ENCODE peak calls at places on chromosome 12, in eight cellular contexts. P is colonic mucosa, L is mammary epithelial cell, H is aorta, O is sigmoid colon, D is GM23338, M is body of pancreas, B is trophoblast cell. Q is an unnamed sample.

GRCh38 chr12:89551747-89552146 is 25.9 kb upstream of the POC1B start:
- DNase-seq in O (no peak), D (no peak), L (no peak), B (no peak), P (no peak), H (no peak), M (no peak), Q (no peak)

GRCh38 chr12:103333676-103334075 is 162.1 kb downstream of the C12orf42 start:
- DNase-seq in M (no peak), O (no peak), H (no peak), L (no peak), P (no peak), B (no peak), D (no peak), Q (no peak)

GRCh38 chr12:57740656-57741412 is 2.3 kb upstream of the AGAP2 start:
- DNase-seq in L (no peak), H (no peak), B (no peak), O (no peak), P (no peak), M (peak; percentile 42), D (no peak), Q (no peak)

GRCh38 chr12:89453579-89453978 is 71.0 kb downstream of the GALNT4 start:
- DNase-seq in B (peak; percentile 72), M (no peak), L (peak; percentile 51), H (no peak), D (no peak), P (no peak), O (no peak), Q (no peak)

GRCh38 chr12:54300732-54301427 is at the start of gene NFE2:
- DNase-seq in P (peak; percentile 39), B (peak; percentile 92), M (peak; percentile 70), O (no peak), D (peak; percentile 92), H (peak; percentile 88), L (peak; percentile 70), Q (peak; percentile 69)

GRCh38 chr12:47067176-47067575 is 12.2 kb upstream of the PCED1B start:
- DNase-seq in D (no peak), P (no peak), B (no peak), M (no peak), O (no peak), L (no peak), H (no peak), Q (no peak)

GRCh38 chr12:130266751-130267150 is 70.9 kb upstream of the PIWIL1 start:
- DNase-seq in L (no peak), D (peak; percentile 75), B (peak; percentile 2), H (no peak), P (no peak), M (no peak), O (no peak), Q (no peak)

GRCh38 chr12:54376596-54377468 is 7.7 kb downstream of the ZNF385A start:
- DNase-seq in O (no peak), L (no peak), P (no peak), H (no peak), M (no peak), B (no peak), D (no peak), Q (peak; percentile 67)

GRCh38 chr12:89179983-89180382 is 172.3 kb downstream of the DUSP6 start:
- DNase-seq in B (peak; percentile 21), P (peak; percentile 77), M (peak; percentile 69), L (peak; percentile 97), O (peak; percentile 82), D (no peak), H (no peak), Q (no peak)

GRCh38 chr12:116484807-116485206 is 74.4 kb upstream of the MAP1LC3B2 start:
- DNase-seq in D (no peak), M (no peak), L (no peak), H (no peak), B (no peak), P (no peak), O (no peak), Q (no peak)

GRCh38 chr12:89015419-89015818 is 336.9 kb downstream of the DUSP6 start:
- DNase-seq in M (no peak), O (no peak), H (no peak), L (no peak), D (no peak), P (no peak), B (no peak), Q (no peak)

GRCh38 chr12:9041321-9041720 is 52.0 kb downstream of the KLRG1 start:
- DNase-seq in L (peak; percentile 11), B (no peak), H (no peak), P (no peak), D (no peak), O (no peak), M (no peak), Q (no peak)

GRCh38 chr12:113227169-113227568 is 5.9 kb downstream of the TPCN1 start:
- DNase-seq in B (no peak), H (no peak), M (no peak), L (no peak), O (no peak), D (no peak), P (no peak), Q (peak; percentile 66)

GRCh38 chr12:113227686-113228391 is 6.6 kb downstream of the TPCN1 start:
- DNase-seq in D (no peak), B (no peak), O (no peak), M (no peak), L (no peak), H (no peak), P (no peak), Q (no peak)

GRCh38 chr12:113226696-113227095 is 5.4 kb downstream of the TPCN1 start:
- DNase-seq in M (no peak), B (no peak), D (no peak), P (no peak), O (no peak), L (no peak), H (no peak), Q (no peak)

GRCh38 chr12:113230315-113231274 is 9.3 kb downstream of the TPCN1 start:
- DNase-seq in O (peak; percentile 46), D (no peak), L (no peak), P (no peak), H (peak; percentile 75), B (peak; percentile 68), M (no peak), Q (peak; percentile 51)

DNA sequence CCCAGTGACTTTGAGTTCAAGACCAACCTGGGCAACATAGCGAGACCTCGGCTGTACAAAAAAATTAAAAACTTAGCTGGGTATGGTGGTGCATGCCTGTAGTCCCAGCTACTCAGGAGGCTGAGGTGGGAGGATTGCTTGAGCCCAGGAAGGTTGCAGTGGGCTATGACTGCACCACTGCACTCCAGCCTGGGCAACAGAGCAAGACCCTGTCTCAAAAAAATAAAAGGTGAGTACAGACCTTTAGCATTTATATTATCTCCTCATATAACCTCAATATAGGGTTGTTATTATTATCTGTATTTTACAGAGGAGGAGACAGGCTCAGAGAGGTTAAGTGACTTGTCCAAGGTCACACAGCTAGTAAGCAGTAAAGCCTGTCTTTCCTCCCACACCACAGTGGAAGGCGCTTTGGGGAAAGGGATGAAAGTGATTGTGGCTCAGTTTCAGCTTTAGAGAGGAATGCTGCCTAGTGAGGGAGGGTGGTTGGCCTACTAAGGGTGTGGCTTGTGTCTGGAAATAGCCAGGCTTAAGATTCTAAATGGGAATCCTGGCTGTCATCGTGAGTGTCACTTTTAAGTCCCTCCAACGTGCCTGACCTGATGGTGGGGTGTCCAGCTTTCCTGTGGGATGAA is 7.2 kb downstream of the TPCN1 start:
- DNase-seq in L (peak; percentile 17), M (no peak), D (no peak), H (peak; percentile 11), O (no peak), B (peak; percentile 57), P (no peak), Q (peak; percentile 30)
- H3K4me1 ChIP-seq in L (peaks cover 11% of the 10 kb centered on the region), M (peaks cover 44% of the 10 kb centered on the region), D (peaks cover 8% of the 10 kb centered on the region), H (peaks cover 8% of the 10 kb centered on the region), O (no peaks in the 10 kb centered on the region), B (peaks cover 46% of the 10 kb centered on the region), P (peaks cover 12% of the 10 kb centered on the region), Q (peaks cover 34% of the 10 kb centered on the region)

GRCh38 chr12:13000616-13000934 is 510 bp upstream of the HEBP1 start:
- DNase-seq in M (no peak), P (no peak), L (no peak), B (no peak), H (no peak), D (peak; percentile 64), O (no peak), Q (no peak)
- H3K27me3 ChIP-seq in M (no peaks in the 10 kb centered on the region), P (no peaks in the 10 kb centered on the region), L (no peaks in the 10 kb centered on the region), B (no peaks in the 10 kb centered on the region), H (no peaks in the 10 kb centered on the region), D (peaks cover 21% of the 10 kb centered on the region), O (no peaks in the 10 kb centered on the region), Q (no peaks in the 10 kb centered on the region)

GRCh38 chr12:93773122-93773871 is 96.1 kb downstream of the CRADD start:
- DNase-seq in L (peak; percentile 33), D (no peak), M (no peak), P (no peak), O (no peak), H (no peak), B (peak; percentile 22), Q (no peak)
- H3K4me3 ChIP-seq in L (no peak overlapping the region), D (no peak overlapping the region), M (no peak overlapping the region), P (no peak overlapping the region), O (no peak overlapping the region), H (no peak overlapping the region), B (no peak overlapping the region), Q (no peak overlapping the region)

DNA sequence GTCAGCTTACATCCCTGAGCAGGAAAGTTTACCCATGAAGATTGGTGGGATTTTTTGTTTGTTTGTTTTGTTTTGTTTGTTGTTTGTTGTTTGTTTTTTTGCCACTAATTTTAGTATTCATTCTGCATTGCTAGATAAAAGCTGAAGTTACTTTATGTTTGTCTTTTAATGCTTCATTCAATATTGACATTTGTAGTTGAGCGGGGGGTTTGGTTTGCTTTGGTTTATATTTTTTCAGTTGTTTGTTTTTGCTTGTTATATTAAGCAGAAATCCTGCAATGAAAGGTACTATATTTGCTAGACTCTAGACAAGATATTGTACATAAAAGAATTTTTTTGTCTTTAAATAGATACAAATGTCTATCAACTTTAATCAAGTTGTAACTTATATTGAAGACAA is 37.6 kb downstream of the CD9 start:
- DNase-seq in D (no peak), P (no peak), O (no peak), B (no peak), H (no peak), L (no peak), M (no peak), Q (no peak)
- H3K4me1 ChIP-seq in D (no peaks in the 10 kb centered on the region), P (peaks cover 21% of the 10 kb centered on the region), O (no peaks in the 10 kb centered on the region), B (peaks cover 6% of the 10 kb centered on the region), H (no peaks in the 10 kb centered on the region), L (no peaks in the 10 kb centered on the region), M (peaks cover 38% of the 10 kb centered on the region), Q (peaks cover 18% of the 10 kb centered on the region)